ENCODE peak calls at places on chromosomes 1 and 21, in eight cellular contexts. One of them, this sample, is unnamed.
A peak's percentile ranks its signal among the peaks of the same experiment; 100 is the strongest.

GRCh38 chr1:211738096-211738708 is 62.8 kb upstream of the NEK2 start:
- DNase-seq in body of pancreas: no peak
- DNase-seq in adrenal gland: no peak
- DNase-seq in stomach: no peak
- DNase-seq in heart left ventricle: no peak
- DNase-seq in endothelial cell of umbilical vein: no peak
- DNase-seq in ovary: no peak
- DNase-seq in transverse colon: no peak
- DNase-seq in this sample: no peak

GRCh38 chr1:84750110-84750509 is 59.8 kb upstream of the SSX2IP start:
- DNase-seq in body of pancreas: no peak
- DNase-seq in adrenal gland: no peak
- DNase-seq in stomach: no peak
- DNase-seq in heart left ventricle: no peak
- DNase-seq in endothelial cell of umbilical vein: peak; percentile 18
- DNase-seq in ovary: no peak
- DNase-seq in transverse colon: no peak
- DNase-seq in this sample: no peak

GRCh38 chr21:17340081-17340480 is 172.8 kb upstream of the CXADR start:
- DNase-seq in body of pancreas: no peak
- DNase-seq in adrenal gland: no peak
- DNase-seq in stomach: no peak
- DNase-seq in heart left ventricle: no peak
- DNase-seq in endothelial cell of umbilical vein: no peak
- DNase-seq in ovary: no peak
- DNase-seq in transverse colon: no peak
- DNase-seq in this sample: no peak

GRCh38 chr1:230807551-230808267 is 60.5 kb downstream of the CAPN9 start:
- DNase-seq in body of pancreas: no peak
- DNase-seq in adrenal gland: peak; percentile 10
- DNase-seq in stomach: no peak
- DNase-seq in heart left ventricle: no peak
- DNase-seq in endothelial cell of umbilical vein: no peak
- DNase-seq in ovary: no peak
- DNase-seq in transverse colon: no peak
- DNase-seq in this sample: peak; percentile 37

GRCh38 chr1:228101994-228102790 is 933 bp downstream of the C1orf35 start:
- DNase-seq in body of pancreas: peak; percentile 51
- DNase-seq in adrenal gland: no peak
- DNase-seq in stomach: peak; percentile 53
- DNase-seq in heart left ventricle: peak; percentile 71
- DNase-seq in endothelial cell of umbilical vein: peak; percentile 64
- DNase-seq in ovary: no peak
- DNase-seq in transverse colon: peak; percentile 71
- DNase-seq in this sample: no peak

GRCh38 chr1:208089971-208090755 is 154.0 kb downstream of the PLXNA2 start:
- DNase-seq in body of pancreas: no peak
- DNase-seq in adrenal gland: no peak
- DNase-seq in stomach: no peak
- DNase-seq in heart left ventricle: peak; percentile 68
- DNase-seq in endothelial cell of umbilical vein: no peak
- DNase-seq in ovary: peak; percentile 45
- DNase-seq in transverse colon: no peak
- DNase-seq in this sample: no peak

GRCh38 chr1:24048205-24048869 is 63.6 kb downstream of the MYOM3 start:
- DNase-seq in body of pancreas: no peak
- DNase-seq in adrenal gland: no peak
- DNase-seq in stomach: no peak
- DNase-seq in heart left ventricle: no peak
- DNase-seq in endothelial cell of umbilical vein: peak; percentile 44
- DNase-seq in ovary: no peak
- DNase-seq in transverse colon: no peak
- DNase-seq in this sample: no peak

GRCh38 chr1:94629259-94630181 is 88.0 kb upstream of the F3 start:
- DNase-seq in body of pancreas: no peak
- DNase-seq in adrenal gland: peak; percentile 36
- DNase-seq in stomach: no peak
- DNase-seq in heart left ventricle: no peak
- DNase-seq in endothelial cell of umbilical vein: no peak
- DNase-seq in ovary: no peak
- DNase-seq in transverse colon: no peak
- DNase-seq in this sample: peak; percentile 78

GRCh38 chr1:231625975-231626534 is 535 bp upstream of the DISC1 start:
- DNase-seq in body of pancreas: no peak
- DNase-seq in adrenal gland: no peak
- DNase-seq in stomach: no peak
- DNase-seq in heart left ventricle: no peak
- DNase-seq in endothelial cell of umbilical vein: no peak
- DNase-seq in ovary: no peak
- DNase-seq in transverse colon: no peak
- DNase-seq in this sample: no peak

GRCh38 chr1:116667577-116668105 is at the start of gene IGSF3:
- DNase-seq in body of pancreas: peak; percentile 58
- DNase-seq in adrenal gland: peak; percentile 72
- DNase-seq in stomach: peak; percentile 80
- DNase-seq in heart left ventricle: peak; percentile 90
- DNase-seq in endothelial cell of umbilical vein: peak; percentile 32
- DNase-seq in ovary: peak; percentile 25
- DNase-seq in transverse colon: peak; percentile 85
- DNase-seq in this sample: no peak

GRCh38 chr1:91166106-91166712 is 144.4 kb upstream of the ZNF644 start:
- DNase-seq in body of pancreas: peak; percentile 35
- DNase-seq in adrenal gland: peak; percentile 73
- DNase-seq in stomach: peak; percentile 49
- DNase-seq in heart left ventricle: no peak
- DNase-seq in endothelial cell of umbilical vein: peak; percentile 53
- DNase-seq in ovary: peak; percentile 16
- DNase-seq in transverse colon: peak; percentile 34
- DNase-seq in this sample: no peak

GRCh38 chr1:38097256-38097655 is 50.7 kb upstream of the POU3F1 start:
- DNase-seq in body of pancreas: no peak
- DNase-seq in adrenal gland: no peak
- DNase-seq in stomach: no peak
- DNase-seq in heart left ventricle: no peak
- DNase-seq in endothelial cell of umbilical vein: no peak
- DNase-seq in ovary: no peak
- DNase-seq in transverse colon: no peak
- DNase-seq in this sample: no peak
- TF ChIP-seq CTCF in body of pancreas: no peak
- TF ChIP-seq CTCF in adrenal gland: no peak
- TF ChIP-seq CTCF in stomach: no peak
- TF ChIP-seq CTCF in heart left ventricle: no peak
- TF ChIP-seq CTCF in endothelial cell of umbilical vein: no peak
- TF ChIP-seq CTCF in ovary: no peak
- TF ChIP-seq CTCF in transverse colon: no peak
- TF ChIP-seq CTCF in this sample: no peak

DNA sequence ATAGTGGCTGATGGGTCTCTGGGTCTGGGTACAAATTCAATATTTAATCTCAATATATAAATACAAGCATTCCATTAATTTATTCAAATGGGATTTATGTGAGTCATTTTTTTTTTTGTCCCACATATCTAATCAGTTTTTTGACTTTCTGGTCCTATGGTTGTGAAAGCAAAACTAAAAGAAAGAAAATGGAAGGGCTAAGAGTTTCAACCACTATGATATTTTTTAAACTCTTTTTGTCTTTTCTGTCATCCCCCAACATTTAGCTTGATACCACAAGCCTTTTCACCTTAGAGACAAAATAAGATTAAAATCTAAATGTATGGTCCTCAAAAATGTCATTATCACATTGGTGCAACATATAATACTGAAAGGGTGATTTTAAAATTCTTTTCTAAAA is 602.7 kb upstream of the CHRM3 start:
- DNase-seq in body of pancreas: no peak
- DNase-seq in adrenal gland: no peak
- DNase-seq in stomach: no peak
- DNase-seq in heart left ventricle: no peak
- DNase-seq in endothelial cell of umbilical vein: no peak
- DNase-seq in ovary: no peak
- DNase-seq in transverse colon: no peak
- DNase-seq in this sample: no peak
- H3K9me3 ChIP-seq in body of pancreas: no peaks in the 10 kb centered on the region
- H3K9me3 ChIP-seq in adrenal gland: no peaks in the 10 kb centered on the region
- H3K9me3 ChIP-seq in stomach: no peaks in the 10 kb centered on the region
- H3K9me3 ChIP-seq in heart left ventricle: no peaks in the 10 kb centered on the region
- H3K9me3 ChIP-seq in endothelial cell of umbilical vein: peaks cover 2% of the 10 kb centered on the region
- H3K9me3 ChIP-seq in ovary: no peaks in the 10 kb centered on the region
- H3K9me3 ChIP-seq in transverse colon: no peaks in the 10 kb centered on the region
- H3K9me3 ChIP-seq in this sample: no peaks in the 10 kb centered on the region

GRCh38 chr1:87688136-87688535 is 359.5 kb downstream of the LMO4 start:
- DNase-seq in body of pancreas: no peak
- DNase-seq in adrenal gland: no peak
- DNase-seq in stomach: no peak
- DNase-seq in heart left ventricle: no peak
- DNase-seq in endothelial cell of umbilical vein: no peak
- DNase-seq in ovary: no peak
- DNase-seq in transverse colon: no peak
- DNase-seq in this sample: no peak
- TF ChIP-seq POLR2A in body of pancreas: no peak
- TF ChIP-seq POLR2A in adrenal gland: no peak
- TF ChIP-seq POLR2A in stomach: no peak
- TF ChIP-seq POLR2A in heart left ventricle: no peak
- TF ChIP-seq POLR2A in endothelial cell of umbilical vein: no peak
- TF ChIP-seq POLR2A in ovary: no peak
- TF ChIP-seq POLR2A in transverse colon: no peak
- TF ChIP-seq POLR2A in this sample: no peak

GRCh38 chr21:34517491-34518245 is 5.7 kb upstream of the KCNE1 start:
- DNase-seq in body of pancreas: no peak
- DNase-seq in adrenal gland: no peak
- DNase-seq in stomach: no peak
- DNase-seq in heart left ventricle: no peak
- DNase-seq in endothelial cell of umbilical vein: peak; percentile 22
- DNase-seq in ovary: no peak
- DNase-seq in transverse colon: no peak
- DNase-seq in this sample: no peak
- TF ChIP-seq CTCF in body of pancreas: peak; percentile 37
- TF ChIP-seq CTCF in adrenal gland: peak; percentile 7
- TF ChIP-seq CTCF in stomach: no peak
- TF ChIP-seq CTCF in heart left ventricle: peak; percentile 12
- TF ChIP-seq CTCF in endothelial cell of umbilical vein: peak; percentile 14
- TF ChIP-seq CTCF in ovary: no peak
- TF ChIP-seq CTCF in transverse colon: no peak
- TF ChIP-seq CTCF in this sample: no peak

GRCh38 chr1:82801151-82801550 is 1000.4 kb downstream of the ADGRL2 start:
- DNase-seq in body of pancreas: no peak
- DNase-seq in adrenal gland: no peak
- DNase-seq in stomach: no peak
- DNase-seq in heart left ventricle: no peak
- DNase-seq in endothelial cell of umbilical vein: no peak
- DNase-seq in ovary: no peak
- DNase-seq in transverse colon: no peak
- DNase-seq in this sample: no peak

GRCh38 chr1:82807563-82807962 is 1006.8 kb downstream of the ADGRL2 start:
- DNase-seq in body of pancreas: no peak
- DNase-seq in adrenal gland: no peak
- DNase-seq in stomach: no peak
- DNase-seq in heart left ventricle: no peak
- DNase-seq in endothelial cell of umbilical vein: no peak
- DNase-seq in ovary: no peak
- DNase-seq in transverse colon: no peak
- DNase-seq in this sample: no peak

DNA sequence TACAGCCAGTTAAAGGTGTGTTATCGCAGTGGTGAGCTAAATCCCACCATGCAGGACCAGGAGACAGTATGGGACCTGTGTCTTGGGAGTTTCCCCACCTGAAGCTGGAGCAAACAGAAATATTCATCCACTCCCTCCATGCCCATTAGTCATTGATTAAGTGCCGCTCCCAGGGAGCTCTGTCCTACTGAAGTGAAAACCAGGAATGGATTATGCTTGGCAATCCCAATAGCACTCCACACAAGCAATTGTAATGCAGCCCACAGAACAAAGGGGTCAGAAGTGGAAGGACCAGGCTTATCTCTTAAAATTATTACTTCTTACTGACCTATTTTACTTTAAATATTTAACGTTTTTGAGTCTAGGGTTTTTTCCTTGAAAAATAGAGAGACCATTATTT is 1005.4 kb downstream of the ADGRL2 start:
- DNase-seq in body of pancreas: no peak
- DNase-seq in adrenal gland: no peak
- DNase-seq in stomach: no peak
- DNase-seq in heart left ventricle: no peak
- DNase-seq in endothelial cell of umbilical vein: no peak
- DNase-seq in ovary: no peak
- DNase-seq in transverse colon: no peak
- DNase-seq in this sample: no peak
- H3K9me3 ChIP-seq in body of pancreas: no peaks in the 10 kb centered on the region
- H3K9me3 ChIP-seq in adrenal gland: no peaks in the 10 kb centered on the region
- H3K9me3 ChIP-seq in stomach: no peaks in the 10 kb centered on the region
- H3K9me3 ChIP-seq in heart left ventricle: no peaks in the 10 kb centered on the region
- H3K9me3 ChIP-seq in endothelial cell of umbilical vein: no peaks in the 10 kb centered on the region
- H3K9me3 ChIP-seq in ovary: no peaks in the 10 kb centered on the region
- H3K9me3 ChIP-seq in transverse colon: no peaks in the 10 kb centered on the region
- H3K9me3 ChIP-seq in this sample: no peaks in the 10 kb centered on the region

GRCh38 chr1:2193514-2194251 is 889 bp downstream of the FAAP20 start:
- DNase-seq in body of pancreas: no peak
- DNase-seq in adrenal gland: no peak
- DNase-seq in stomach: no peak
- DNase-seq in heart left ventricle: no peak
- DNase-seq in endothelial cell of umbilical vein: no peak
- DNase-seq in ovary: no peak
- DNase-seq in transverse colon: no peak
- DNase-seq in this sample: no peak

GRCh38 chr1:2192031-2192995 is 2.3 kb downstream of the FAAP20 start:
- DNase-seq in body of pancreas: no peak
- DNase-seq in adrenal gland: no peak
- DNase-seq in stomach: no peak
- DNase-seq in heart left ventricle: no peak
- DNase-seq in endothelial cell of umbilical vein: no peak
- DNase-seq in ovary: peak; percentile 58
- DNase-seq in transverse colon: no peak
- DNase-seq in this sample: no peak

GRCh38 chr1:2195785-2196184 is 1.2 kb upstream of the FAAP20 start:
- DNase-seq in body of pancreas: no peak
- DNase-seq in adrenal gland: no peak
- DNase-seq in stomach: no peak
- DNase-seq in heart left ventricle: no peak
- DNase-seq in endothelial cell of umbilical vein: no peak
- DNase-seq in ovary: no peak
- DNase-seq in transverse colon: no peak
- DNase-seq in this sample: no peak

GRCh38 chr1:2194898-2195673 is 514 bp upstream of the FAAP20 start:
- DNase-seq in body of pancreas: peak; percentile 86
- DNase-seq in adrenal gland: peak; percentile 95
- DNase-seq in stomach: peak; percentile 92
- DNase-seq in heart left ventricle: peak; percentile 95
- DNase-seq in endothelial cell of umbilical vein: peak; percentile 86
- DNase-seq in ovary: peak; percentile 89
- DNase-seq in transverse colon: peak; percentile 93
- DNase-seq in this sample: no peak

GRCh38 chr1:2194319-2194897 is at the start of gene FAAP20:
- DNase-seq in body of pancreas: no peak
- DNase-seq in adrenal gland: no peak
- DNase-seq in stomach: peak; percentile 76
- DNase-seq in heart left ventricle: no peak
- DNase-seq in endothelial cell of umbilical vein: no peak
- DNase-seq in ovary: no peak
- DNase-seq in transverse colon: peak; percentile 77
- DNase-seq in this sample: no peak
- TF ChIP-seq POLR2A in body of pancreas: no peak
- TF ChIP-seq POLR2A in adrenal gland: peak; percentile 46
- TF ChIP-seq POLR2A in stomach: no peak
- TF ChIP-seq POLR2A in heart left ventricle: no peak
- TF ChIP-seq POLR2A in endothelial cell of umbilical vein: peak; percentile 70
- TF ChIP-seq POLR2A in ovary: peak; percentile 43
- TF ChIP-seq POLR2A in transverse colon: no peak
- TF ChIP-seq POLR2A in this sample: no peak

GRCh38 chr1:30340934-30341333 is 382.5 kb downstream of the MATN1 start:
- DNase-seq in body of pancreas: no peak
- DNase-seq in adrenal gland: no peak
- DNase-seq in stomach: no peak
- DNase-seq in heart left ventricle: no peak
- DNase-seq in endothelial cell of umbilical vein: no peak
- DNase-seq in ovary: no peak
- DNase-seq in transverse colon: no peak
- DNase-seq in this sample: no peak
- TF ChIP-seq CTCF in body of pancreas: no peak
- TF ChIP-seq CTCF in adrenal gland: no peak
- TF ChIP-seq CTCF in stomach: no peak
- TF ChIP-seq CTCF in heart left ventricle: no peak
- TF ChIP-seq CTCF in endothelial cell of umbilical vein: no peak
- TF ChIP-seq CTCF in ovary: no peak
- TF ChIP-seq CTCF in transverse colon: no peak
- TF ChIP-seq CTCF in this sample: no peak

This sample was measured in vagina.